ENCODE peak calls at places on chromosomes 11 and 22, in five cellular contexts. V, Y, W, G and E are unnamed samples. For H3K4me1, the result is how much of the 10 kb centered on the place peaks cover.

GRCh38 chr11:29208117-29208516 is 808.7 kb downstream of the KCNA4 start:
- DNase-seq in G (no peak), W (no peak), Y (no peak), V (no peak), E (no peak)

GRCh38 chr22:19357270-19358105 is 66.0 kb upstream of the CLTCL1 start:
- DNase-seq in G (no peak), V (no peak), Y (no peak), W (no peak), E (no peak)

GRCh38 chr11:121318848-121319834 is 26.6 kb downstream of the SC5D start:
- DNase-seq in G (no peak), W (peak), V (no peak), Y (no peak), E (no peak)

GRCh38 chr11:61293869-61294716 is 1.0 kb downstream of the VWCE start:
- DNase-seq in G (no peak), W (no peak), V (peak), Y (no peak), E (peak)

GRCh38 chr11:68660066-68660810 is 24.1 kb upstream of the GAL start:
- DNase-seq in G (no peak), V (no peak), W (no peak), Y (no peak), E (no peak)

GRCh38 chr11:115104851-115105453 is 399.3 kb downstream of the CADM1 start:
- DNase-seq in G (no peak), V (no peak), W (no peak), Y (no peak), E (no peak)

GRCh38 chr11:134670247-134670646 is 258.2 kb upstream of the B3GAT1 start:
- DNase-seq in Y (no peak), V (no peak), G (no peak), W (no peak), E (no peak)

GRCh38 chr22:27786253-27786898 is 15.2 kb downstream of the MN1 start:
- DNase-seq in W (no peak), Y (no peak), V (no peak), G (no peak), E (no peak)

GRCh38 chr11:41660585-41660984 is 201.1 kb upstream of the LRRC4C start:
- DNase-seq in G (no peak), Y (no peak), W (no peak), V (no peak), E (no peak)

GRCh38 chr22:19114984-19115552 is 7.1 kb downstream of the DGCR2 start:
- DNase-seq in W (no peak), Y (no peak), V (no peak), G (no peak), E (peak)

GRCh38 chr11:23112987-23113886 is 253.0 kb upstream of the CCDC179 start:
- DNase-seq in Y (no peak), V (peak), G (no peak), W (no peak), E (peak)

GRCh38 chr22:42101186-42101585 is 10.6 kb upstream of the NDUFA6 start:
- DNase-seq in V (no peak), G (no peak), W (no peak), Y (no peak), E (no peak)
- H3K4me1 ChIP-seq in V (under half), G (under half), W (under half), Y (under half), E (under half)

GRCh38 chr11:10325398-10326079 is 20.7 kb downstream of the ADM start:
- DNase-seq in W (no peak), Y (no peak), G (no peak), V (no peak), E (no peak)

GRCh38 chr11:10326080-10326964 is 21.4 kb downstream of the ADM start:
- DNase-seq in W (no peak), G (no peak), Y (no peak), V (no peak), E (peak)

GRCh38 chr11:10329356-10329755 is 24.5 kb downstream of the ADM start:
- DNase-seq in W (no peak), G (no peak), V (no peak), Y (no peak), E (no peak)

GRCh38 chr11:10328314-10329090 is 23.6 kb downstream of the ADM start:
- DNase-seq in G (no peak), V (no peak), Y (no peak), W (no peak), E (no peak)

DNA sequence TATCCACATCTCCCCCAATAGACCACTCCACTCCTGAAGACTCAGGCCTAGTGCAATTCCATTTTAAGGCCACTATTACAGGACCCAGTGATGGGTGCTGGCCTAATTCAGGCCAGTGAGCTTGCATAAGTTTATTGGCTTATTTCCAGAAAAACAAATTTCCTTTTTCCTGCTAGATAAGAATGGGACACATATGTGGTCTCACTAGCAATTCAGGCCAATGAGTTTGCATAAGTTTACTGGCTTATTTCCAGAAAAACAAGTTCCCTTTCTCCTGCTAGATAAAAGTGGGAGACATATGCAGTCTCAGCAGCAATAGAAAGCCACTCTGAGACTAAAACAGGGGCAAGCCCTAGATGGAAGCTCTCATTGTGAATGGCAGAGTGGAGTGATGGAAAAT is 22.4 kb downstream of the ADM start:
- DNase-seq in V (no peak), G (no peak), W (no peak), Y (no peak), E (no peak)
- H3K27ac ChIP-seq in V (peak), G (no peak), W (no peak), Y (peak), E (peak)

DNA sequence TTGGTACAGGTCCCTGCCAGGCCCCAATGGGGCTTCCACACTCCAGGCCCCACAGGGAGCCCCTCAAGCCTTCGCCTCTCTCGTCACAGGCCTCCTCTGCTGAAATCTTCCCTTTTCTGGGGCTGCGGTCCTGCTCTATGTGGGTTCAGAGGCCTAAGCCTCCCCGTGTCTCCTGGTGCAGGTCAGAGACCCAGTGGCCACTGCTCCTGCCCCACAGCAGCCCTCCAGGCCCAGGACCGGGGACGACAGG is 5.9 kb upstream of the IFITM3 start:
- DNase-seq in W (no peak), V (no peak), Y (no peak), G (no peak), E (no peak)
- H3K4me3 ChIP-seq in W (no peak), V (no peak), Y (no peak), G (peak), E (no peak)

DNA sequence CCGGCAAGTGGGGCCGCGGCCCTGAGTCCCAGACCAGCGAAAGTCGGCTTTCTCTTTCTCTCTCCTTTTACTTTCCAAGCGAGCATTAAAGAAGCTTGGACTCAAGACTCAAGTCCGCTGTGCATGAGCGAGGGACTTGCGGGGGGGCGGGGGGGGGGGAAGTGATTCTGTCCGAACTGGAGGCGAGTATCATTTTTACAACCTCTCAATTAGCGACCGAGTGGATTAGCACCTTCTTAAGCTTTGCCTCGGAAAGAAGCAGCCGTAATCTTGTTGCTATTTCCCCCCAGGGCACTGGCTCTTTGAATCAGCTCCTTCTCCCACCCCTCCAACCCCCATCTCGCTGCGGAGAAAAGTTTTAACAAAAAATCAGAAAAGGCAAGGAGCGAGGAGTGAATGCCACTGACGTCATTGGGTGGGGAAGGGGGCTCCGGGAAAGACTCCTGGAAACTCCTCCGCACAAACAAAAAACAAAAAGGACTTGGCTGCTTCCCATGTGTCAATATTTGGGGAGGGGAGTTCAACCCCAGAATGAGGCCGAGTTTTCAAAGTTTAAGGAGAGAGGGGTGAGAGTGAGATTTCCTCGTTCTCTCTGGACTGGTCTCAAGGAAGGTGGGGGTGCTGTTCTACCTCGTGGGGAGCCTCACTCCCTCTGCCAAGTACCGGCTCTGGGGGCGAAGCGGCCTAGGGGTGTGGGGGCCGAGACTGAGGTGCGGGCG is 2.3 kb upstream of the PAX6 start:
- DNase-seq in V (no peak), W (no peak), G (no peak), Y (no peak), E (no peak)
- H3K4me1 ChIP-seq in V (under half), W (under half), G (under half), Y (half or more), E (under half)

DNA sequence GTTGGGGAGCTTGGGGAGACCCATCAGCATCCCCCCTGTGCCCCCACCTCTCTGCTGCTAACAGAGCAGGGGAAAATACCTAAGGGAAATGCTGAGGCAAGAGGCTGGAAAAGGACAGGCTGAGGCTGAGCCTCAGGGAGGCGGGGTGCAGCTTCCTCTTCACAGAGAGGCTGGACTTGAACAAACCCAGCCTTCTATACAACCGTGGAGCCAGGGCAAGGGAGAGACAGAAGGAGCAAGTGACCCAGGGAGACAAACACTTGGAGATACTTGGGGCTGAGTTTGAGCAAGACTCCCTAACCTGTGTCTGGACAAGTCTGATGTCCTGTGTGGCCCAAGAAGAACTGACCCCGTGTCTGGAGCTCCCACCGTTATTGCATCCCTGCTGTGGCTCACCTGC is at the start of gene SLCO2B1:
- DNase-seq in W (no peak), V (no peak), Y (no peak), G (no peak), E (no peak)
- H3K27ac ChIP-seq in W (no peak), V (no peak), Y (peak), G (no peak), E (peak)